ENCODE peak calls at places on chromosomes 1 and 21, in four cellular contexts. One of them, this sample, is unnamed.

GRCh38 chr1:38502772-38503171 is 356.8 kb downstream of the RRAGC start:
- DNase-seq in CD8-positive, alpha-beta memory T cell: no peak
- DNase-seq in tibial artery: no peak
- DNase-seq in upper lobe of right lung: no peak
- DNase-seq in this sample: no peak

GRCh38 chr1:62294211-62294610 is 25.0 kb downstream of the KANK4 start:
- DNase-seq in CD8-positive, alpha-beta memory T cell: no peak
- DNase-seq in upper lobe of right lung: no peak
- DNase-seq in tibial artery: no peak
- DNase-seq in this sample: no peak

GRCh38 chr1:178529364-178530036 is 16.6 kb downstream of the TEX35 start:
- DNase-seq in CD8-positive, alpha-beta memory T cell: no peak
- DNase-seq in tibial artery: peak
- DNase-seq in upper lobe of right lung: no peak
- DNase-seq in this sample: no peak

GRCh38 chr1:21532992-21533534 is 23.8 kb downstream of the ALPL start:
- DNase-seq in tibial artery: no peak
- DNase-seq in CD8-positive, alpha-beta memory T cell: no peak
- DNase-seq in upper lobe of right lung: no peak
- DNase-seq in this sample: no peak

GRCh38 chr1:210291786-210292275 is 36.9 kb upstream of the HHAT start:
- DNase-seq in upper lobe of right lung: no peak
- DNase-seq in CD8-positive, alpha-beta memory T cell: no peak
- DNase-seq in tibial artery: no peak
- DNase-seq in this sample: peak

GRCh38 chr1:231723146-231723545 is 96.6 kb downstream of the DISC1 start:
- DNase-seq in CD8-positive, alpha-beta memory T cell: no peak
- DNase-seq in upper lobe of right lung: no peak
- DNase-seq in tibial artery: no peak
- DNase-seq in this sample: no peak

GRCh38 chr1:214584805-214585766 is 17.9 kb upstream of the CENPF start:
- DNase-seq in CD8-positive, alpha-beta memory T cell: no peak
- DNase-seq in tibial artery: no peak
- DNase-seq in upper lobe of right lung: no peak
- DNase-seq in this sample: no peak

GRCh38 chr1:111804736-111805135 is 49.0 kb downstream of the DDX20 start:
- DNase-seq in tibial artery: no peak
- DNase-seq in upper lobe of right lung: no peak
- DNase-seq in CD8-positive, alpha-beta memory T cell: no peak
- DNase-seq in this sample: no peak

GRCh38 chr1:225318706-225319575 is 108.9 kb downstream of the LBR start:
- DNase-seq in CD8-positive, alpha-beta memory T cell: peak
- DNase-seq in tibial artery: no peak
- DNase-seq in upper lobe of right lung: no peak
- DNase-seq in this sample: no peak

GRCh38 chr1:219549215-219549614 is 63.7 kb downstream of the ZC3H11B start:
- DNase-seq in CD8-positive, alpha-beta memory T cell: no peak
- DNase-seq in upper lobe of right lung: no peak
- DNase-seq in tibial artery: no peak
- DNase-seq in this sample: no peak

GRCh38 chr1:6330410-6330827 is 63.1 kb downstream of the ACOT7 start:
- DNase-seq in CD8-positive, alpha-beta memory T cell: no peak
- DNase-seq in upper lobe of right lung: no peak
- DNase-seq in tibial artery: no peak
- DNase-seq in this sample: no peak

GRCh38 chr1:185360714-185361113 is 43.7 kb upstream of the IVNS1ABP start:
- DNase-seq in upper lobe of right lung: no peak
- DNase-seq in CD8-positive, alpha-beta memory T cell: no peak
- DNase-seq in tibial artery: no peak
- DNase-seq in this sample: no peak

GRCh38 chr21:30880914-30881313 is 466 bp downstream of the KRTAP11-1 start:
- DNase-seq in tibial artery: no peak
- DNase-seq in CD8-positive, alpha-beta memory T cell: no peak
- DNase-seq in upper lobe of right lung: no peak
- DNase-seq in this sample: no peak

GRCh38 chr1:20102875-20103274 is 16.5 kb downstream of the PLA2G2D start:
- DNase-seq in upper lobe of right lung: no peak
- DNase-seq in CD8-positive, alpha-beta memory T cell: no peak
- DNase-seq in tibial artery: no peak
- DNase-seq in this sample: no peak

GRCh38 chr1:101120868-101121267 is 95.3 kb upstream of the DPH5 start:
- DNase-seq in CD8-positive, alpha-beta memory T cell: no peak
- DNase-seq in tibial artery: no peak
- DNase-seq in upper lobe of right lung: no peak
- DNase-seq in this sample: no peak

GRCh38 chr1:78676996-78677395 is 27.4 kb downstream of the IFI44 start:
- DNase-seq in CD8-positive, alpha-beta memory T cell: no peak
- DNase-seq in upper lobe of right lung: no peak
- DNase-seq in tibial artery: no peak
- DNase-seq in this sample: no peak

GRCh38 chr21:45326169-45326833 is 38.6 kb upstream of the POFUT2 start:
- DNase-seq in upper lobe of right lung: peak
- DNase-seq in CD8-positive, alpha-beta memory T cell: no peak
- DNase-seq in tibial artery: peak
- DNase-seq in this sample: no peak

GRCh38 chr1:89701746-89702241 is 68.9 kb downstream of the LRRC8C start:
- DNase-seq in tibial artery: no peak
- DNase-seq in CD8-positive, alpha-beta memory T cell: no peak
- DNase-seq in upper lobe of right lung: no peak
- DNase-seq in this sample: no peak

GRCh38 chr1:107529511-107530149 is 388.8 kb downstream of the NTNG1 start:
- DNase-seq in CD8-positive, alpha-beta memory T cell: no peak
- DNase-seq in tibial artery: no peak
- DNase-seq in upper lobe of right lung: no peak
- DNase-seq in this sample: no peak

GRCh38 chr1:17369466-17369865 is 2.5 kb upstream of the PADI6 start:
- DNase-seq in upper lobe of right lung: no peak
- DNase-seq in CD8-positive, alpha-beta memory T cell: no peak
- DNase-seq in tibial artery: no peak
- DNase-seq in this sample: no peak

DNA sequence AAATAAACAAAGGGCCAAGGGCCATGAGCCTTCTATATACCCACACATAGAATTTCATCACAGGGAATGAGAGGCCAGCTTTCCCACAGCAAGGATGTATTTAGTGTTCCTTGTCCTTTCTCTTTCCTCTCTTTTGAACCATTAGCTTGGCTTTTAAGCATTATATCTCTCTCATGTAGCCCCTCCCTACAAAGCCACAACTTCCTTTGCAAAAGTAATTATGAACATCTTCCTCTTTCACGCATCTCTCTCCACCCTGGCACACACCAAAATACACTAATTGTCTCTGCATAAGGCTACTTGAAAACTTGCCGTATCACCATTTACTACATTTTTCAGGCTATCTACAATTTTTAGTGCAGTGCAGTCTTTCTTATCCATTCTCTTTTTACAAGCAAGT is 1.9 kb upstream of the AK5 start:
- DNase-seq in upper lobe of right lung: no peak
- DNase-seq in CD8-positive, alpha-beta memory T cell: peak
- DNase-seq in tibial artery: no peak
- DNase-seq in this sample: no peak
- H3K27ac ChIP-seq in upper lobe of right lung: no peak
- H3K27ac ChIP-seq in CD8-positive, alpha-beta memory T cell: no peak
- H3K27ac ChIP-seq in tibial artery: no peak
- H3K27ac ChIP-seq in this sample: no peak

GRCh38 chr1:56788588-56788987 is 30.6 kb downstream of the FYB2 start:
- DNase-seq in tibial artery: no peak
- DNase-seq in CD8-positive, alpha-beta memory T cell: no peak
- DNase-seq in upper lobe of right lung: peak
- DNase-seq in this sample: no peak
- H3K27ac ChIP-seq in tibial artery: no peak
- H3K27ac ChIP-seq in CD8-positive, alpha-beta memory T cell: no peak
- H3K27ac ChIP-seq in upper lobe of right lung: no peak
- H3K27ac ChIP-seq in this sample: no peak

GRCh38 chr1:204087181-204087892 is 14.4 kb downstream of the SOX13 start:
- DNase-seq in tibial artery: no peak
- DNase-seq in CD8-positive, alpha-beta memory T cell: no peak
- DNase-seq in upper lobe of right lung: no peak
- DNase-seq in this sample: no peak
- H3K27ac ChIP-seq in tibial artery: peak
- H3K27ac ChIP-seq in CD8-positive, alpha-beta memory T cell: no peak
- H3K27ac ChIP-seq in upper lobe of right lung: peak
- H3K27ac ChIP-seq in this sample: peak

GRCh38 chr21:42533306-42533962 is 19.8 kb downstream of the SLC37A1 start:
- DNase-seq in tibial artery: peak
- DNase-seq in CD8-positive, alpha-beta memory T cell: no peak
- DNase-seq in upper lobe of right lung: no peak
- DNase-seq in this sample: peak
- H3K27ac ChIP-seq in tibial artery: peak
- H3K27ac ChIP-seq in CD8-positive, alpha-beta memory T cell: no peak
- H3K27ac ChIP-seq in upper lobe of right lung: no peak
- H3K27ac ChIP-seq in this sample: peak